ENCODE peak calls at places on chromosome 19, in nine cellular contexts. One of them, this sample, is unnamed.

GRCh38 chr19:18469245-18470107 is 31.5 kb upstream of the ISYNA1 start:
- DNase-seq in AG04450: no peak
- DNase-seq in IMR-90: peak; percentile 66
- DNase-seq in AG10803: peak; percentile 71
- DNase-seq in psoas muscle: peak; percentile 87
- DNase-seq in transverse colon: peak; percentile 71
- DNase-seq in NB4: peak; percentile 72
- DNase-seq in tibial nerve: peak; percentile 43
- DNase-seq in fibroblast of lung: peak; percentile 54
- DNase-seq in this sample: no peak

GRCh38 chr19:45428385-45429231 is 4.9 kb upstream of the ERCC1 start:
- DNase-seq in AG04450: no peak
- DNase-seq in IMR-90: peak; percentile 59
- DNase-seq in AG10803: peak; percentile 52
- DNase-seq in psoas muscle: peak; percentile 92
- DNase-seq in transverse colon: peak; percentile 52
- DNase-seq in NB4: peak; percentile 44
- DNase-seq in tibial nerve: no peak
- DNase-seq in fibroblast of lung: peak; percentile 54
- DNase-seq in this sample: no peak

GRCh38 chr19:45403781-45404556 is 900 bp downstream of the PPP1R13L start:
- DNase-seq in AG04450: no peak
- DNase-seq in IMR-90: no peak
- DNase-seq in AG10803: peak; percentile 31
- DNase-seq in psoas muscle: no peak
- DNase-seq in transverse colon: peak; percentile 82
- DNase-seq in NB4: peak; percentile 53
- DNase-seq in tibial nerve: no peak
- DNase-seq in fibroblast of lung: no peak
- DNase-seq in this sample: no peak

GRCh38 chr19:33840783-33841182 is 44.1 kb downstream of the KCTD15 start:
- DNase-seq in AG04450: no peak
- DNase-seq in IMR-90: no peak
- DNase-seq in AG10803: no peak
- DNase-seq in psoas muscle: no peak
- DNase-seq in transverse colon: no peak
- DNase-seq in NB4: no peak
- DNase-seq in tibial nerve: no peak
- DNase-seq in fibroblast of lung: no peak
- DNase-seq in this sample: no peak

GRCh38 chr19:29527500-29528328 is 1.9 kb downstream of the VSTM2B start:
- DNase-seq in AG04450: no peak
- DNase-seq in IMR-90: no peak
- DNase-seq in AG10803: no peak
- DNase-seq in psoas muscle: peak; percentile 39
- DNase-seq in transverse colon: no peak
- DNase-seq in NB4: no peak
- DNase-seq in tibial nerve: no peak
- DNase-seq in fibroblast of lung: no peak
- DNase-seq in this sample: no peak

GRCh38 chr19:2636897-2637683 is 65.4 kb downstream of the GNG7 start:
- DNase-seq in AG04450: no peak
- DNase-seq in IMR-90: peak; percentile 31
- DNase-seq in AG10803: peak; percentile 27
- DNase-seq in psoas muscle: peak; percentile 82
- DNase-seq in transverse colon: peak; percentile 67
- DNase-seq in NB4: peak; percentile 61
- DNase-seq in tibial nerve: no peak
- DNase-seq in fibroblast of lung: peak; percentile 23
- DNase-seq in this sample: no peak

GRCh38 chr19:38535212-38535611 is 82.5 kb downstream of the MAP4K1 start:
- DNase-seq in AG04450: no peak
- DNase-seq in IMR-90: no peak
- DNase-seq in AG10803: no peak
- DNase-seq in psoas muscle: no peak
- DNase-seq in transverse colon: no peak
- DNase-seq in NB4: no peak
- DNase-seq in tibial nerve: no peak
- DNase-seq in fibroblast of lung: no peak
- DNase-seq in this sample: no peak

GRCh38 chr19:18419699-18420460 is 682 bp downstream of the SSBP4 start:
- DNase-seq in AG04450: no peak
- DNase-seq in IMR-90: no peak
- DNase-seq in AG10803: no peak
- DNase-seq in psoas muscle: peak; percentile 66
- DNase-seq in transverse colon: peak; percentile 65
- DNase-seq in NB4: peak; percentile 55
- DNase-seq in tibial nerve: no peak
- DNase-seq in fibroblast of lung: no peak
- DNase-seq in this sample: no peak

GRCh38 chr19:50994129-50994528 is 7.3 kb downstream of the KLK8 start:
- DNase-seq in AG04450: no peak
- DNase-seq in IMR-90: no peak
- DNase-seq in AG10803: no peak
- DNase-seq in psoas muscle: no peak
- DNase-seq in transverse colon: no peak
- DNase-seq in NB4: peak; percentile 22
- DNase-seq in tibial nerve: no peak
- DNase-seq in fibroblast of lung: no peak
- DNase-seq in this sample: no peak

GRCh38 chr19:13008926-13009787 is 13.9 kb downstream of the NFIX start:
- DNase-seq in AG04450: no peak
- DNase-seq in IMR-90: no peak
- DNase-seq in AG10803: peak; percentile 36
- DNase-seq in psoas muscle: no peak
- DNase-seq in transverse colon: no peak
- DNase-seq in NB4: no peak
- DNase-seq in tibial nerve: no peak
- DNase-seq in fibroblast of lung: no peak
- DNase-seq in this sample: no peak

GRCh38 chr19:1109032-1109541 is 5.3 kb downstream of the GPX4 start:
- DNase-seq in AG04450: no peak
- DNase-seq in IMR-90: no peak
- DNase-seq in AG10803: no peak
- DNase-seq in psoas muscle: no peak
- DNase-seq in transverse colon: no peak
- DNase-seq in NB4: no peak
- DNase-seq in tibial nerve: no peak
- DNase-seq in fibroblast of lung: no peak
- DNase-seq in this sample: no peak

GRCh38 chr19:33462112-33462726 is 59.4 kb downstream of the PEPD start:
- DNase-seq in AG04450: no peak
- DNase-seq in IMR-90: no peak
- DNase-seq in AG10803: no peak
- DNase-seq in psoas muscle: no peak
- DNase-seq in transverse colon: no peak
- DNase-seq in NB4: no peak
- DNase-seq in tibial nerve: no peak
- DNase-seq in fibroblast of lung: no peak
- DNase-seq in this sample: no peak

GRCh38 chr19:38429055-38429810 is 3.2 kb upstream of the RASGRP4 start:
- DNase-seq in AG04450: no peak
- DNase-seq in IMR-90: no peak
- DNase-seq in AG10803: no peak
- DNase-seq in psoas muscle: no peak
- DNase-seq in transverse colon: no peak
- DNase-seq in NB4: no peak
- DNase-seq in tibial nerve: no peak
- DNase-seq in fibroblast of lung: no peak
- DNase-seq in this sample: no peak

GRCh38 chr19:17097593-17098126 is 22.1 kb downstream of the MYO9B start:
- DNase-seq in AG04450: no peak
- DNase-seq in IMR-90: peak; percentile 41
- DNase-seq in AG10803: peak; percentile 46
- DNase-seq in psoas muscle: no peak
- DNase-seq in transverse colon: no peak
- DNase-seq in NB4: peak; percentile 41
- DNase-seq in tibial nerve: no peak
- DNase-seq in fibroblast of lung: peak; percentile 39
- DNase-seq in this sample: no peak

GRCh38 chr19:2609389-2610116 is 92.9 kb downstream of the GNG7 start:
- DNase-seq in AG04450: no peak
- DNase-seq in IMR-90: no peak
- DNase-seq in AG10803: no peak
- DNase-seq in psoas muscle: no peak
- DNase-seq in transverse colon: no peak
- DNase-seq in NB4: no peak
- DNase-seq in tibial nerve: no peak
- DNase-seq in fibroblast of lung: no peak
- DNase-seq in this sample: no peak

GRCh38 chr19:33453207-33453736 is 68.3 kb downstream of the PEPD start:
- DNase-seq in AG04450: no peak
- DNase-seq in IMR-90: no peak
- DNase-seq in AG10803: no peak
- DNase-seq in psoas muscle: no peak
- DNase-seq in transverse colon: no peak
- DNase-seq in NB4: no peak
- DNase-seq in tibial nerve: no peak
- DNase-seq in fibroblast of lung: no peak
- DNase-seq in this sample: no peak

GRCh38 chr19:41324921-41325639 is 15.1 kb downstream of the CCDC97 start:
- DNase-seq in AG04450: no peak
- DNase-seq in IMR-90: peak; percentile 90
- DNase-seq in AG10803: peak; percentile 78
- DNase-seq in psoas muscle: peak; percentile 84
- DNase-seq in transverse colon: peak; percentile 57
- DNase-seq in NB4: no peak
- DNase-seq in tibial nerve: no peak
- DNase-seq in fibroblast of lung: peak; percentile 82
- DNase-seq in this sample: no peak

GRCh38 chr19:2168619-2169424 is 5.1 kb downstream of the DOT1L start:
- DNase-seq in AG04450: peak; percentile 93
- DNase-seq in IMR-90: peak; percentile 99
- DNase-seq in AG10803: peak; percentile 98
- DNase-seq in psoas muscle: peak; percentile 99
- DNase-seq in transverse colon: peak; percentile 94
- DNase-seq in NB4: peak; percentile 90
- DNase-seq in tibial nerve: peak; percentile 97
- DNase-seq in fibroblast of lung: peak; percentile 99
- DNase-seq in this sample: peak; percentile 84

GRCh38 chr19:16330368-16330801 is 5.8 kb downstream of the KLF2 start:
- DNase-seq in AG04450: no peak
- DNase-seq in IMR-90: peak; percentile 90
- DNase-seq in AG10803: peak; percentile 79
- DNase-seq in psoas muscle: peak; percentile 84
- DNase-seq in transverse colon: peak; percentile 83
- DNase-seq in NB4: peak; percentile 76
- DNase-seq in tibial nerve: no peak
- DNase-seq in fibroblast of lung: peak; percentile 90
- DNase-seq in this sample: no peak

GRCh38 chr19:45591004-45591637 is 6.5 kb upstream of the OPA3 start:
- DNase-seq in AG04450: no peak
- DNase-seq in IMR-90: peak; percentile 35
- DNase-seq in AG10803: no peak
- DNase-seq in psoas muscle: peak; percentile 58
- DNase-seq in transverse colon: peak; percentile 73
- DNase-seq in NB4: peak; percentile 66
- DNase-seq in tibial nerve: no peak
- DNase-seq in fibroblast of lung: peak; percentile 34
- DNase-seq in this sample: no peak

GRCh38 chr19:14432817-14433453 is at the start of gene PKN1:
- DNase-seq in AG04450: no peak
- DNase-seq in IMR-90: no peak
- DNase-seq in AG10803: peak; percentile 35
- DNase-seq in psoas muscle: peak; percentile 74
- DNase-seq in transverse colon: peak; percentile 59
- DNase-seq in NB4: peak; percentile 51
- DNase-seq in tibial nerve: no peak
- DNase-seq in fibroblast of lung: no peak
- DNase-seq in this sample: no peak

DNA sequence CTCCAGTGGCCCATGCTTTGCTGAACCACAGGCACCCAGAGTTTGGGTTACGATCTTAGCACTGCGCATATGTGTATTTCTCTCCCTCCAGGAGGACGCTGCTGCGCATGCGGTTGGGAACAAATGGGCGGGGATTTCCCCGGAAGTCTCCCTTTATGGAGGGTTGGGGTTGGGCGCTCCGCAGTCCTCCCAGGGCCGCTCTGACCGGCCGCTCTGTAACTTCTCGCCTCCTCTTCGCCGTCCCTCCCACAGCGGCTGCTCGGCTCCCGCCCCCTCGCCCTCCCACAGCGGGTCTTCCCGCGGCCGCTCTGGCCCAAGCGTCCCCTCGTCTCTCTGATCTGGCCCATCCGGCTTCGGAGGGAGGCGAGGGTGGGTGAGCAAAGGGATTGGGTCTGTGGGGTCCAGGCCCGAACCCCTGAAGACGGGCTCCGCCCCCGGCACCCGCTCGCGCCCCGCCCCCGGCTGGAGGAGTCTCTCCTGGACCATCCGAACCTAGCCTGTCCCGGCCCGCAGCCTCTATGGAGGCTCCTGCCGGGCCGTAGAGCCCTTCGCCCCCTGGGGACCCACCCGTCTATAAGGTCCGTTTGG is at the start of gene MEGF8:
- DNase-seq in AG04450: peak; percentile 98
- DNase-seq in IMR-90: peak; percentile 99
- DNase-seq in AG10803: peak; percentile 99
- DNase-seq in psoas muscle: peak; percentile 99
- DNase-seq in transverse colon: peak; percentile 99
- DNase-seq in NB4: peak; percentile 96
- DNase-seq in tibial nerve: peak; percentile 92
- DNase-seq in fibroblast of lung: peak; percentile 98
- DNase-seq in this sample: peak; percentile 86
- TF ChIP-seq CTCF in AG04450: peak; percentile 97
- TF ChIP-seq CTCF in IMR-90: peak; percentile 96
- TF ChIP-seq CTCF in AG10803: no peak
- TF ChIP-seq CTCF in psoas muscle: no peak
- TF ChIP-seq CTCF in transverse colon: no peak
- TF ChIP-seq CTCF in NB4: peak; percentile 65
- TF ChIP-seq CTCF in tibial nerve: no peak
- TF ChIP-seq CTCF in fibroblast of lung: peak; percentile 97
- TF ChIP-seq CTCF in this sample: peak; percentile 76

GRCh38 chr19:54206030-54206830 is 5.6 kb downstream of the RPS9 start:
- DNase-seq in AG04450: no peak
- DNase-seq in IMR-90: no peak
- DNase-seq in AG10803: no peak
- DNase-seq in psoas muscle: no peak
- DNase-seq in transverse colon: peak; percentile 32
- DNase-seq in NB4: no peak
- DNase-seq in tibial nerve: no peak
- DNase-seq in fibroblast of lung: no peak
- DNase-seq in this sample: no peak
- H3K4me3 ChIP-seq in AG04450: no peak overlapping the region
- H3K4me3 ChIP-seq in IMR-90: no peak overlapping the region
- H3K4me3 ChIP-seq in AG10803: no peak overlapping the region
- H3K4me3 ChIP-seq in psoas muscle: peak overlapping the region; percentile 18
- H3K4me3 ChIP-seq in transverse colon: no peak overlapping the region
- H3K4me3 ChIP-seq in NB4: no peak overlapping the region
- H3K4me3 ChIP-seq in tibial nerve: no peak overlapping the region
- H3K4me3 ChIP-seq in fibroblast of lung: no peak overlapping the region
- H3K4me3 ChIP-seq in this sample: no peak overlapping the region

GRCh38 chr19:5586300-5587070 is 18.7 kb upstream of the TINCR start:
- DNase-seq in AG04450: no peak
- DNase-seq in IMR-90: no peak
- DNase-seq in AG10803: no peak
- DNase-seq in psoas muscle: peak; percentile 38
- DNase-seq in transverse colon: no peak
- DNase-seq in NB4: peak; percentile 27
- DNase-seq in tibial nerve: no peak
- DNase-seq in fibroblast of lung: peak; percentile 10
- DNase-seq in this sample: no peak
- TF ChIP-seq CTCF in AG04450: no peak
- TF ChIP-seq CTCF in IMR-90: no peak
- TF ChIP-seq CTCF in AG10803: no peak
- TF ChIP-seq CTCF in psoas muscle: no peak
- TF ChIP-seq CTCF in transverse colon: no peak
- TF ChIP-seq CTCF in NB4: no peak
- TF ChIP-seq CTCF in tibial nerve: no peak
- TF ChIP-seq CTCF in fibroblast of lung: no peak
- TF ChIP-seq CTCF in this sample: no peak

GRCh38 chr19:56670961-56671612 is 470 bp downstream of the ZNF835 start:
- DNase-seq in AG04450: no peak
- DNase-seq in IMR-90: no peak
- DNase-seq in AG10803: no peak
- DNase-seq in psoas muscle: no peak
- DNase-seq in transverse colon: no peak
- DNase-seq in NB4: no peak
- DNase-seq in tibial nerve: no peak
- DNase-seq in fibroblast of lung: no peak
- DNase-seq in this sample: no peak
- H3K4me3 ChIP-seq in AG04450: no peak overlapping the region
- H3K4me3 ChIP-seq in IMR-90: no peak overlapping the region
- H3K4me3 ChIP-seq in AG10803: no peak overlapping the region
- H3K4me3 ChIP-seq in psoas muscle: peak overlapping the region; percentile 82
- H3K4me3 ChIP-seq in transverse colon: peak overlapping the region; percentile 74
- H3K4me3 ChIP-seq in NB4: no peak overlapping the region
- H3K4me3 ChIP-seq in tibial nerve: peak overlapping the region; percentile 47
- H3K4me3 ChIP-seq in fibroblast of lung: no peak overlapping the region
- H3K4me3 ChIP-seq in this sample: no peak overlapping the region